ENCODE peak calls at places on chromosomes 16 and 17, in five cellular contexts. One of them, this sample, is unnamed.

GRCh38 chr16:47705268-47705667 is 244.1 kb downstream of the PHKB start:
- DNase-seq in H1: no peak
- DNase-seq in NT2/D1: no peak
- DNase-seq in GM12878: no peak
- DNase-seq in HepG2: no peak
- DNase-seq in this sample: no peak

GRCh38 chr16:72247821-72248253 is 75.9 kb upstream of the PMFBP1 start:
- DNase-seq in HepG2: no peak
- DNase-seq in H1: no peak
- DNase-seq in GM12878: no peak
- DNase-seq in NT2/D1: no peak
- DNase-seq in this sample: no peak

GRCh38 chr16:67957622-67958021 is 10.8 kb downstream of the SLC12A4 start:
- DNase-seq in HepG2: no peak
- DNase-seq in GM12878: no peak
- DNase-seq in NT2/D1: no peak
- DNase-seq in H1: no peak
- DNase-seq in this sample: no peak

GRCh38 chr16:57873218-57873617 is 70.9 kb upstream of the KIFC3 start:
- DNase-seq in HepG2: no peak
- DNase-seq in GM12878: no peak
- DNase-seq in H1: peak
- DNase-seq in NT2/D1: peak
- DNase-seq in this sample: no peak

GRCh38 chr17:35256629-35257028 is 13.8 kb downstream of the SLFN5 start:
- DNase-seq in HepG2: no peak
- DNase-seq in GM12878: no peak
- DNase-seq in NT2/D1: no peak
- DNase-seq in H1: no peak
- DNase-seq in this sample: no peak

GRCh38 chr17:39640493-39641118 is 3.7 kb downstream of the STARD3 start:
- DNase-seq in GM12878: no peak
- DNase-seq in H1: no peak
- DNase-seq in NT2/D1: no peak
- DNase-seq in HepG2: no peak
- DNase-seq in this sample: no peak

GRCh38 chr17:9371019-9371418 is 204.6 kb downstream of the STX8 start:
- DNase-seq in H1: no peak
- DNase-seq in NT2/D1: no peak
- DNase-seq in GM12878: peak
- DNase-seq in HepG2: peak
- DNase-seq in this sample: no peak

GRCh38 chr16:68013440-68013839 is 2.3 kb downstream of the DPEP2NB start:
- DNase-seq in GM12878: no peak
- DNase-seq in HepG2: no peak
- DNase-seq in H1: no peak
- DNase-seq in NT2/D1: no peak
- DNase-seq in this sample: no peak

GRCh38 chr17:28216528-28216927 is 102.5 kb upstream of the TMEM97 start:
- DNase-seq in HepG2: no peak
- DNase-seq in H1: no peak
- DNase-seq in NT2/D1: no peak
- DNase-seq in GM12878: no peak
- DNase-seq in this sample: no peak

GRCh38 chr17:37450090-37450489 is 39.6 kb upstream of the DUSP14 start:
- DNase-seq in HepG2: no peak
- DNase-seq in NT2/D1: no peak
- DNase-seq in H1: no peak
- DNase-seq in GM12878: no peak
- DNase-seq in this sample: no peak

GRCh38 chr17:7956208-7956965 is 24.4 kb downstream of the CNTROB start:
- DNase-seq in H1: no peak
- DNase-seq in NT2/D1: no peak
- DNase-seq in GM12878: no peak
- DNase-seq in HepG2: no peak
- DNase-seq in this sample: no peak

DNA sequence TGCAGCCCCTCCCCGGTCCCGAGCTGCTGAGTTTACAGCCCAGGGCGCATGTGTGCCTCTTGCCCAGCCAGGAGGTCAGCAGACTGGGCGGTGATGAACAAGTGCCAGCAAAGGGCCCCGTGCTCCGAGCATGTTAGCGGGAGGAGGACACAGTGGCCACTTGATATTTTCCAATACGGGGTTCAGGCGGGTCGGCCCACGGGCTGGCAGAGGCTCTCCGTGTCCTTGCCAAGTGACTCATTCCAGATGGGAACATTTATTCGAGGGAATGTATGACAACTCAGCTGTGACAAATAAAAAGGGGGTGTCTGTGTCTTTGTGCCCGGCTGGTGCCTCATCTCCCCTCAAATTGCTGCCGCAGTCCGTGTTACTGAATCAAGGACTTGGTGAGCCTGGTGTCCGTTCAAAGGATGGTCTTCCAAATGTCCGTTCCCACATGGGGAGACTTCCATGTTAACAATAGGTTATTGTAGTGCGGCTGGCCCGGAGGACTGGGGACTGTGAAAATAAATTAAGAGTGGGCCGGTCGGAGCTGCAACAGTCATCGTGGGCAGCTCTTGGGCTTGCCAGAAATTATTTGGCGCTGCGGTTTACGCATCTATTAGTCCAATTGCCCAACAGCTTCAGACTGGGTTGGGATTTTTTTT is 173.9 kb upstream of the CIBAR2 start:
- DNase-seq in H1: no peak
- DNase-seq in GM12878: no peak
- DNase-seq in HepG2: no peak
- DNase-seq in NT2/D1: no peak
- DNase-seq in this sample: no peak
- TF ChIP-seq SUZ12 in H1: no peak
- TF ChIP-seq SUZ12 in GM12878: no peak
- TF ChIP-seq SUZ12 in HepG2: no peak
- TF ChIP-seq SUZ12 in NT2/D1: no peak
- TF ChIP-seq SUZ12 in this sample: no peak

GRCh38 chr17:1989135-1989534 is 36.0 kb downstream of the RTN4RL1 start:
- DNase-seq in GM12878: no peak
- DNase-seq in H1: no peak
- DNase-seq in NT2/D1: no peak
- DNase-seq in HepG2: no peak
- DNase-seq in this sample: no peak
- TF ChIP-seq SUZ12 in GM12878: no peak
- TF ChIP-seq SUZ12 in H1: no peak
- TF ChIP-seq SUZ12 in NT2/D1: no peak
- TF ChIP-seq SUZ12 in HepG2: no peak
- TF ChIP-seq SUZ12 in this sample: no peak

GRCh38 chr16:88070989-88071625 is 119.9 kb downstream of the BANP start:
- DNase-seq in H1: no peak
- DNase-seq in GM12878: no peak
- DNase-seq in HepG2: no peak
- DNase-seq in NT2/D1: no peak
- DNase-seq in this sample: no peak
- TF ChIP-seq SUZ12 in H1: no peak
- TF ChIP-seq SUZ12 in GM12878: no peak
- TF ChIP-seq SUZ12 in HepG2: no peak
- TF ChIP-seq SUZ12 in NT2/D1: no peak
- TF ChIP-seq SUZ12 in this sample: no peak

DNA sequence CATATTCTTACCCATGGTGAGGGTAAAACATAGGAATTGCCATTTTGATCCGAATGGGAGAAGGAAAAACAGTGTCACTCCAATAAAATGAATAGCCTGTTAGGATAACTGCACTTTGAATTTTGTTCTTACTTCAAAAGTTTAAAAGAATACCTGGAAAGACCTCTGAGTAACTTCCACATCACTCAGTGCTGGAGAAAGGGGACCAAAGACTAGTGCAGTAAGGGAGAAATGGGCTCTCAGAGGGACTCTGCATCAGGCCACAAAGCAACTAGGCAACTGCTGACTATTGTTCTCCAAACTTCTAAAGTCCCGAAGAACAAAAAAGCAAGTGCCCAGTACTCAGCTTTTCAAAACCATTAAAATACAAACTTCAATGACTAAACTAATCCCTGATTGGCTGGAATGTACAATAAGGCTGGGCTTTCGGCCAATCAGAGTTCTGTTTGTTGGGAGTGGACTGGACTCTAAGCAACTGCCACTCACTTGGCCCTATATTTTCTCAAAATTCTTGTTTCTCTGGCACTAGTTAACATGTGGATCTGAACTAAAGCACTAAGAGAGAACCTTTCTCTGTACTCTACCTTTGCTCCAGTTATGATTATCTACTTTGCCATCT is 6.2 kb downstream of the DNAJC7 start:
- DNase-seq in H1: no peak
- DNase-seq in HepG2: peak
- DNase-seq in GM12878: no peak
- DNase-seq in NT2/D1: no peak
- DNase-seq in this sample: no peak
- TF ChIP-seq SUZ12 in H1: no peak
- TF ChIP-seq SUZ12 in HepG2: no peak
- TF ChIP-seq SUZ12 in GM12878: no peak
- TF ChIP-seq SUZ12 in NT2/D1: no peak
- TF ChIP-seq SUZ12 in this sample: no peak

DNA sequence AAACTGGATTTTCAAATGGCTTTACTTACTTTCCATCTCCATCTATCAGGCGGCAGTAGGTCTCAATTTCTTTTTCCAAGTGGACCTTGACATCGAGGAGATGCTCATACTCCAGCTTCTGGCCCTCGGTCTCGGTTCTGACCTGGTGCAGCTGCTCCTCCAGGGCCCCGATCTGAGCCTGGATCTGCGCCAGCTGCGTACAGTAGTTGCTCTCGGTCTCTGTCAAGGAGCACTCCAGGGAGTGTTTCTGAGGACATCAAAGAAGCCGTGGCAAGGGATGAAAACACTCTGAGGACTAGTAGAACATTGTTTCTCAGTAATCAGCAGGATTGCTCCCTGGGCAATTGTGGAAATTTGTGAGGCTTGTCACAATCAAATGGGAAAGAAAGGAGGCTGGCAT is 6.0 kb downstream of the KRT28 start:
- DNase-seq in HepG2: no peak
- DNase-seq in GM12878: no peak
- DNase-seq in H1: no peak
- DNase-seq in NT2/D1: no peak
- DNase-seq in this sample: no peak
- TF ChIP-seq SUZ12 in HepG2: no peak
- TF ChIP-seq SUZ12 in GM12878: no peak
- TF ChIP-seq SUZ12 in H1: no peak
- TF ChIP-seq SUZ12 in NT2/D1: no peak
- TF ChIP-seq SUZ12 in this sample: no peak